ENCODE peak calls at places on chromosomes 13 and 19, in seven cellular contexts. One of them, this sample, is unnamed. For H3K4me1, the result is how much of the 10 kb centered on the place peaks cover.

GRCh38 chr13:44573790-44574465 is 2.2 kb downstream of the TSC22D1 start:
- DNase-seq in aorta: no peak
- DNase-seq in left ventricle myocardium inferior: no peak
- DNase-seq in heart left ventricle: no peak
- DNase-seq in psoas muscle: peak
- DNase-seq in fibroblast of lung: peak
- DNase-seq in GM12878: no peak
- DNase-seq in this sample: peak

GRCh38 chr19:7857727-7858701 is 16.2 kb downstream of the PRR36 start:
- DNase-seq in aorta: no peak
- DNase-seq in left ventricle myocardium inferior: no peak
- DNase-seq in heart left ventricle: no peak
- DNase-seq in psoas muscle: peak
- DNase-seq in fibroblast of lung: no peak
- DNase-seq in GM12878: no peak
- DNase-seq in this sample: no peak

GRCh38 chr13:51849145-51850101 is 4.4 kb upstream of the TMEM272 start:
- DNase-seq in aorta: no peak
- DNase-seq in left ventricle myocardium inferior: peak
- DNase-seq in heart left ventricle: no peak
- DNase-seq in psoas muscle: no peak
- DNase-seq in fibroblast of lung: peak
- DNase-seq in GM12878: no peak
- DNase-seq in this sample: no peak

GRCh38 chr13:78603240-78603947 is at the start of gene POU4F1:
- DNase-seq in aorta: no peak
- DNase-seq in left ventricle myocardium inferior: peak
- DNase-seq in heart left ventricle: no peak
- DNase-seq in psoas muscle: peak
- DNase-seq in fibroblast of lung: peak
- DNase-seq in GM12878: peak
- DNase-seq in this sample: peak

GRCh38 chr19:11152318-11153062 is 3.1 kb downstream of the SPC24 start:
- DNase-seq in aorta: peak
- DNase-seq in left ventricle myocardium inferior: peak
- DNase-seq in heart left ventricle: peak
- DNase-seq in psoas muscle: peak
- DNase-seq in fibroblast of lung: peak
- DNase-seq in GM12878: no peak
- DNase-seq in this sample: no peak

GRCh38 chr19:45767881-45768643 is 990 bp downstream of the SIX5 start:
- DNase-seq in aorta: peak
- DNase-seq in left ventricle myocardium inferior: peak
- DNase-seq in heart left ventricle: peak
- DNase-seq in psoas muscle: peak
- DNase-seq in fibroblast of lung: peak
- DNase-seq in GM12878: no peak
- DNase-seq in this sample: peak

GRCh38 chr19:36151144-36152051 is 849 bp downstream of the COX7A1 start:
- DNase-seq in aorta: peak
- DNase-seq in left ventricle myocardium inferior: peak
- DNase-seq in heart left ventricle: peak
- DNase-seq in psoas muscle: peak
- DNase-seq in fibroblast of lung: no peak
- DNase-seq in GM12878: no peak
- DNase-seq in this sample: no peak

GRCh38 chr13:21675095-21676007 is 4.5 kb downstream of the FGF9 start:
- DNase-seq in aorta: peak
- DNase-seq in left ventricle myocardium inferior: peak
- DNase-seq in heart left ventricle: peak
- DNase-seq in psoas muscle: peak
- DNase-seq in fibroblast of lung: no peak
- DNase-seq in GM12878: no peak
- DNase-seq in this sample: peak

GRCh38 chr13:20716951-20717350 is 13.5 kb downstream of the IL17D start:
- DNase-seq in aorta: no peak
- DNase-seq in left ventricle myocardium inferior: no peak
- DNase-seq in heart left ventricle: no peak
- DNase-seq in psoas muscle: peak
- DNase-seq in fibroblast of lung: no peak
- DNase-seq in GM12878: no peak
- DNase-seq in this sample: no peak

GRCh38 chr13:110726726-110727125 is 13.2 kb downstream of the ING1 start:
- DNase-seq in aorta: no peak
- DNase-seq in left ventricle myocardium inferior: no peak
- DNase-seq in heart left ventricle: no peak
- DNase-seq in psoas muscle: no peak
- DNase-seq in fibroblast of lung: no peak
- DNase-seq in GM12878: no peak
- DNase-seq in this sample: no peak

GRCh38 chr13:24923305-24923640 is 159.3 kb downstream of the RNF17 start:
- DNase-seq in aorta: no peak
- DNase-seq in left ventricle myocardium inferior: no peak
- DNase-seq in heart left ventricle: no peak
- DNase-seq in psoas muscle: no peak
- DNase-seq in fibroblast of lung: peak
- DNase-seq in GM12878: peak
- DNase-seq in this sample: no peak

GRCh38 chr19:53579518-53579917 is 41.6 kb downstream of the ZNF331 start:
- DNase-seq in aorta: no peak
- DNase-seq in left ventricle myocardium inferior: no peak
- DNase-seq in heart left ventricle: no peak
- DNase-seq in psoas muscle: no peak
- DNase-seq in fibroblast of lung: no peak
- DNase-seq in GM12878: no peak
- DNase-seq in this sample: no peak

GRCh38 chr13:87925006-87925405 is 253.8 kb downstream of the SLITRK5 start:
- DNase-seq in aorta: no peak
- DNase-seq in left ventricle myocardium inferior: no peak
- DNase-seq in heart left ventricle: no peak
- DNase-seq in psoas muscle: no peak
- DNase-seq in fibroblast of lung: peak
- DNase-seq in GM12878: no peak
- DNase-seq in this sample: no peak

GRCh38 chr13:23392313-23392712 is 41.2 kb downstream of the SACS start:
- DNase-seq in aorta: no peak
- DNase-seq in left ventricle myocardium inferior: no peak
- DNase-seq in heart left ventricle: no peak
- DNase-seq in psoas muscle: no peak
- DNase-seq in fibroblast of lung: no peak
- DNase-seq in GM12878: no peak
- DNase-seq in this sample: no peak

GRCh38 chr13:57641071-57641470 is 9.5 kb downstream of the PCDH17 start:
- DNase-seq in aorta: no peak
- DNase-seq in left ventricle myocardium inferior: no peak
- DNase-seq in heart left ventricle: no peak
- DNase-seq in psoas muscle: no peak
- DNase-seq in fibroblast of lung: peak
- DNase-seq in GM12878: no peak
- DNase-seq in this sample: no peak

GRCh38 chr19:35641515-35642151 is at the start of gene ETV2:
- DNase-seq in aorta: no peak
- DNase-seq in left ventricle myocardium inferior: no peak
- DNase-seq in heart left ventricle: peak
- DNase-seq in psoas muscle: no peak
- DNase-seq in fibroblast of lung: peak
- DNase-seq in GM12878: no peak
- DNase-seq in this sample: no peak

GRCh38 chr13:47420568-47420967 is 523.7 kb upstream of the HTR2A start:
- DNase-seq in aorta: no peak
- DNase-seq in left ventricle myocardium inferior: no peak
- DNase-seq in heart left ventricle: no peak
- DNase-seq in psoas muscle: no peak
- DNase-seq in fibroblast of lung: peak
- DNase-seq in GM12878: no peak
- DNase-seq in this sample: no peak

GRCh38 chr13:39051157-39051556 is 12.9 kb downstream of the NHLRC3 start:
- DNase-seq in aorta: no peak
- DNase-seq in left ventricle myocardium inferior: no peak
- DNase-seq in heart left ventricle: no peak
- DNase-seq in psoas muscle: no peak
- DNase-seq in fibroblast of lung: peak
- DNase-seq in GM12878: no peak
- DNase-seq in this sample: no peak

GRCh38 chr13:48233097-48233885 is at the start of gene ITM2B:
- DNase-seq in aorta: peak
- DNase-seq in left ventricle myocardium inferior: peak
- DNase-seq in heart left ventricle: peak
- DNase-seq in psoas muscle: peak
- DNase-seq in fibroblast of lung: peak
- DNase-seq in GM12878: no peak
- DNase-seq in this sample: peak

GRCh38 chr13:40061466-40062450 is 406.3 kb downstream of the COG6 start:
- DNase-seq in aorta: no peak
- DNase-seq in left ventricle myocardium inferior: no peak
- DNase-seq in heart left ventricle: no peak
- DNase-seq in psoas muscle: no peak
- DNase-seq in fibroblast of lung: peak
- DNase-seq in GM12878: no peak
- DNase-seq in this sample: no peak

GRCh38 chr19:3520166-3521103 is 14.3 kb downstream of the FZR1 start:
- DNase-seq in aorta: no peak
- DNase-seq in left ventricle myocardium inferior: no peak
- DNase-seq in heart left ventricle: no peak
- DNase-seq in psoas muscle: no peak
- DNase-seq in fibroblast of lung: no peak
- DNase-seq in GM12878: no peak
- DNase-seq in this sample: no peak

GRCh38 chr19:12933287-12934072 is at the start of gene FARSA:
- DNase-seq in aorta: peak
- DNase-seq in left ventricle myocardium inferior: peak
- DNase-seq in heart left ventricle: peak
- DNase-seq in psoas muscle: peak
- DNase-seq in fibroblast of lung: peak
- DNase-seq in GM12878: peak
- DNase-seq in this sample: peak

GRCh38 chr19:3760871-3761361 is 576 bp downstream of the APBA3 start:
- DNase-seq in aorta: no peak
- DNase-seq in left ventricle myocardium inferior: no peak
- DNase-seq in heart left ventricle: no peak
- DNase-seq in psoas muscle: peak
- DNase-seq in fibroblast of lung: peak
- DNase-seq in GM12878: no peak
- DNase-seq in this sample: no peak

GRCh38 chr19:44749318-44749717 is 810 bp downstream of the BCL3 start:
- DNase-seq in aorta: no peak
- DNase-seq in left ventricle myocardium inferior: no peak
- DNase-seq in heart left ventricle: no peak
- DNase-seq in psoas muscle: no peak
- DNase-seq in fibroblast of lung: no peak
- DNase-seq in GM12878: no peak
- DNase-seq in this sample: no peak
- H3K27ac ChIP-seq in aorta: no peak
- H3K27ac ChIP-seq in left ventricle myocardium inferior: peak
- H3K27ac ChIP-seq in heart left ventricle: peak
- H3K27ac ChIP-seq in psoas muscle: peak
- H3K27ac ChIP-seq in fibroblast of lung: peak
- H3K27ac ChIP-seq in GM12878: peak
- H3K27ac ChIP-seq in this sample: peak

GRCh38 chr13:92251815-92252214 is 853.4 kb downstream of the GPC5 start:
- DNase-seq in aorta: no peak
- DNase-seq in left ventricle myocardium inferior: no peak
- DNase-seq in heart left ventricle: no peak
- DNase-seq in psoas muscle: no peak
- DNase-seq in fibroblast of lung: peak
- DNase-seq in GM12878: no peak
- DNase-seq in this sample: no peak
- H3K4me1 ChIP-seq in aorta: under half
- H3K4me1 ChIP-seq in left ventricle myocardium inferior: under half
- H3K4me1 ChIP-seq in heart left ventricle: under half
- H3K4me1 ChIP-seq in psoas muscle: under half
- H3K4me1 ChIP-seq in fibroblast of lung: under half
- H3K4me1 ChIP-seq in GM12878: under half
- H3K4me1 ChIP-seq in this sample: under half

GRCh38 chr19:24078688-24079087 is 8.3 kb upstream of the ZNF254 start:
- DNase-seq in aorta: no peak
- DNase-seq in left ventricle myocardium inferior: no peak
- DNase-seq in heart left ventricle: no peak
- DNase-seq in psoas muscle: no peak
- DNase-seq in fibroblast of lung: no peak
- DNase-seq in GM12878: no peak
- DNase-seq in this sample: no peak
- H3K4me3 ChIP-seq in aorta: no peak
- H3K4me3 ChIP-seq in left ventricle myocardium inferior: no peak
- H3K4me3 ChIP-seq in heart left ventricle: no peak
- H3K4me3 ChIP-seq in psoas muscle: no peak
- H3K4me3 ChIP-seq in fibroblast of lung: no peak
- H3K4me3 ChIP-seq in GM12878: no peak
- H3K4me3 ChIP-seq in this sample: no peak

DNA sequence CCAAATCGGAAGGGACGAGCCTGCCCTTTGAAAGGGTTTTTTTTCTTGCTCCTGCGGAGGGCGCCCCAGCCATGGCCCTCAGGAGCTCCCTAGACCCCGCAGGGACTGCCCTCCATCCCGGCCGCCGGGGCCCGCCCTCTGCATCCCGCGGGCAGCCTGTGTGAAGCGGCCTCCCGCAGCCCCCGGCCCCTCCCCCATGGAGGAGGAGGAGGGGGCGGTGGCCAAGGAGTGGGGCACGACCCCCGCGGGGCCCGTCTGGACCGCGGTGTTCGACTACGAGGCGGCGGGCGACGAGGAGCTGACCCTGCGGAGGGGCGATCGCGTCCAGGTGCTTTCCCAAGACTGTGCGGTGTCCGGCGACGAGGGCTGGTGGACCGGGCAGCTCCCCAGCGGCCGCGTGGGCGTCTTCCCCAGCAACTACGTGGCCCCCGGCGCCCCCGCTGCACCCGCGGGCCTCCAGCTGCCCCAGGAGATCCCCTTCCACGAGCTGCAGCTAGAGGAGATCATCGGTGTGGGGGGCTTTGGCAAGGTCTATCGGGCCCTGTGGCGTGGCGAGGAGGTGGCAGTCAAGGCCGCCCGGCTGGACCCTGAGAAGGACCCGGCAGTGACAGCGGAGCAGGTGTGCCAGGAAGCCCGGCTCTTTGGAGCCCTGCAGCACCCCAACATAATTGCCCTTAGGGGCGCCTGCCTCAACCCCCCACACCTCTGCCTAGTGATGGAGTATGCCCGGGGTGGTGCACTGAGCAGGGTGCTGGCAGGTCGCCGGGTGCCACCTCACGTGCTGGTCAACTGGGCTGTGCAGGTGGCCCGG is 815 bp downstream of the MAP3K10 start:
- DNase-seq in aorta: no peak
- DNase-seq in left ventricle myocardium inferior: no peak
- DNase-seq in heart left ventricle: peak
- DNase-seq in psoas muscle: peak
- DNase-seq in fibroblast of lung: peak
- DNase-seq in GM12878: no peak
- DNase-seq in this sample: no peak
- H3K27ac ChIP-seq in aorta: no peak
- H3K27ac ChIP-seq in left ventricle myocardium inferior: peak
- H3K27ac ChIP-seq in heart left ventricle: no peak
- H3K27ac ChIP-seq in psoas muscle: peak
- H3K27ac ChIP-seq in fibroblast of lung: peak
- H3K27ac ChIP-seq in GM12878: peak
- H3K27ac ChIP-seq in this sample: no peak

This sample was measured in left lung.